ENCODE peak calls at places on chromosomes 7 and 10, in ten cellular contexts. U is IMR-90; A is pancreas; H is epithelial cell of prostate; B is psoas muscle; J is neuronal stem cell; C is Karpas-422; G is CD8-positive, alpha-beta memory T cell; F is body of pancreas; D is RWPE1. Z is an unnamed sample.

GRCh38 chr7:155701972-155702544 is 57.6 kb downstream of the RBM33 start:
- DNase-seq in A (no peak), D (no peak), F (no peak), U (no peak), B (no peak), H (no peak), J (no peak), G (no peak), C (no peak), Z (no peak)

GRCh38 chr7:27241189-27242045 is 1.2 kb upstream of the EVX1 start:
- DNase-seq in U (no peak), G (no peak), B (no peak), H (no peak), J (no peak), D (no peak), C (no peak), A (no peak), F (no peak), Z (no peak)

GRCh38 chr10:10989669-10990068 is 28.0 kb upstream of the CELF2 start:
- DNase-seq in A (no peak), C (no peak), U (no peak), G (no peak), H (no peak), F (no peak), B (no peak), D (no peak), J (no peak), Z (no peak)

GRCh38 chr10:104441601-104442000 is 88.0 kb downstream of the CFAP58 start:
- DNase-seq in J (no peak), F (no peak), B (no peak), U (peak; percentile 93), H (peak; percentile 52), C (no peak), D (peak; percentile 44), A (no peak), G (no peak), Z (no peak)

GRCh38 chr7:155713382-155713781 is 68.9 kb downstream of the RBM33 start:
- DNase-seq in U (no peak), G (no peak), A (peak; percentile 90), F (peak; percentile 86), J (no peak), C (no peak), H (no peak), D (no peak), B (peak; percentile 38), Z (no peak)

GRCh38 chr10:78664929-78665525 is 403.7 kb upstream of the ZMIZ1 start:
- DNase-seq in F (peak; percentile 49), G (no peak), H (no peak), U (peak; percentile 39), D (no peak), B (no peak), C (peak; percentile 79), J (no peak), A (no peak), Z (peak; percentile 25)

GRCh38 chr7:115191506-115191905 is 269.6 kb downstream of the MDFIC start:
- DNase-seq in B (no peak), D (no peak), A (no peak), H (no peak), C (no peak), U (peak; percentile 20), J (no peak), G (no peak), F (no peak), Z (no peak)

GRCh38 chr10:95233377-95234034 is 39.5 kb downstream of the ACSM6 start:
- DNase-seq in B (no peak), A (no peak), J (no peak), G (no peak), D (no peak), F (no peak), H (no peak), C (no peak), U (peak; percentile 28), Z (no peak)

GRCh38 chr7:20542594-20542993 is 72.9 kb upstream of the ABCB5 start:
- DNase-seq in D (peak; percentile 52), C (no peak), J (no peak), G (no peak), H (peak; percentile 41), U (no peak), A (no peak), F (peak; percentile 29), B (peak; percentile 17), Z (no peak)

GRCh38 chr7:106067678-106068077 is 44.4 kb downstream of the SYPL1 start:
- DNase-seq in J (no peak), G (no peak), A (no peak), C (no peak), D (no peak), H (no peak), F (no peak), B (no peak), U (no peak), Z (no peak)

GRCh38 chr7:106069471-106070200 is 42.5 kb downstream of the SYPL1 start:
- DNase-seq in H (no peak), B (no peak), A (no peak), J (no peak), G (no peak), C (peak; percentile 85), U (no peak), D (no peak), F (no peak), Z (no peak)

GRCh38 chr7:106068986-106069385 is 43.1 kb downstream of the SYPL1 start:
- DNase-seq in H (peak; percentile 43), U (no peak), C (peak; percentile 63), A (no peak), D (no peak), G (no peak), F (no peak), J (no peak), B (no peak), Z (no peak)

GRCh38 chr7:106070201-106070551 is 41.9 kb downstream of the SYPL1 start:
- DNase-seq in C (peak; percentile 72), H (no peak), D (peak; percentile 73), A (peak; percentile 75), J (no peak), G (no peak), U (no peak), B (no peak), F (peak; percentile 77), Z (no peak)

DNA sequence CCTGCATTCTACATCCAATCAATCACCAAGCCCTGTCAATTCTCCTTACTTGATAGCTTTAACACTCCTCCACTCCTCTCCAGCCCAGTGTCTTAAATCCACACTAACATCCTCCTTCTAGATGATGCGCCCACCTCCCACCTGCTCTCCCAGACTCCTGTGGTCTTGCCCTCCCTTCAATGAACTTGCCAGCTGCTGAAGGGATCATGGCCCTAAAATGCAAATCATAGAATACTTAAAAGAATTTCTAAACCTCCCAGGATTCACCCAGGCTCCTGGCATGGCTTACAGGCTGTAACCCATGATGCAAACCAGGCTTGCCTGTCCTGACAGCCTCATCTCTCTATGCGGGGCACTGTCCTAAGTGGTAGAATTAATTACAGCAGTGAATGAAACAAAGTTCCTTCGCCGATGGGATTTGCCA is 43.6 kb downstream of the SYPL1 start:
- DNase-seq in C (peak; percentile 73), J (no peak), F (no peak), A (no peak), D (no peak), U (no peak), G (no peak), B (no peak), H (no peak), Z (no peak)
- H3K27ac ChIP-seq in C (peak overlapping the region; percentile 99), J (no peak overlapping the region), F (no peak overlapping the region), A (no peak overlapping the region), D (peak overlapping the region; percentile 92), U (no peak overlapping the region), G (no peak overlapping the region), B (peak overlapping the region; percentile 56), H (peak overlapping the region; percentile 91), Z (no peak overlapping the region)

GRCh38 chr10:59876695-59877094 is 29.7 kb downstream of the CCDC6 start:
- DNase-seq in G (no peak), A (no peak), H (no peak), B (no peak), U (peak; percentile 45), D (no peak), C (no peak), F (no peak), J (no peak), Z (no peak)
- H3K27ac ChIP-seq in G (no peak overlapping the region), A (no peak overlapping the region), H (peak overlapping the region; percentile 50), B (peak overlapping the region; percentile 6), U (no peak overlapping the region), D (no peak overlapping the region), C (peak overlapping the region; percentile 82), F (no peak overlapping the region), J (no peak overlapping the region), Z (no peak overlapping the region)

DNA sequence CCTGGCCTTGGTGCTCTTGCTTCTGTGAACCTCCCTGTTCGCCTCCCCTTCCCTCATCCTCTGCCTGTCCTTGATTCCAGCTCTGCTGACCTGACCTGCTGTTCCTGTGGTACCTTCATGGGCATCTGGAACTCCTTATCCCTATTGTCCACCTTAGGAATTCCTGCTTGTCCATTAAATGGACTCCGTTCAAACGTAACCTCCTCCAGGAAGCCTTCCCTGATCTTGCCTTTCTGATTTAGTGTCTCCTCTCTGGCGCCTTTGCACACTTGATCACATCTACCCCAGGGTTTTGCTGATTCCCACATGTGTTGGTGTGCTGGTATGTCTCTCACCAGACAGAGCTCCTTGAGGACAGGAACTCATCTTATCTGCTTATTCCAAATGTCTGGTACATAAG is 20.9 kb downstream of the TSPAN15 start:
- DNase-seq in H (no peak), U (no peak), G (no peak), A (no peak), J (no peak), C (no peak), F (no peak), D (no peak), B (no peak), Z (no peak)
- H3K27ac ChIP-seq in H (no peak overlapping the region), U (no peak overlapping the region), G (no peak overlapping the region), A (no peak overlapping the region), J (no peak overlapping the region), C (no peak overlapping the region), F (no peak overlapping the region), D (no peak overlapping the region), B (peak overlapping the region; percentile 48), Z (no peak overlapping the region)

GRCh38 chr10:3548702-3549101 is 236.3 kb downstream of the KLF6 start:
- DNase-seq in U (peak; percentile 47), B (no peak), G (no peak), A (no peak), J (no peak), F (no peak), D (no peak), H (no peak), C (no peak), Z (no peak)
- H3K27ac ChIP-seq in U (peak overlapping the region; percentile 78), B (no peak overlapping the region), G (no peak overlapping the region), A (no peak overlapping the region), J (no peak overlapping the region), F (no peak overlapping the region), D (no peak overlapping the region), H (no peak overlapping the region), C (no peak overlapping the region), Z (no peak overlapping the region)